ENCODE peak calls at places on chromosomes 2 and 18, in seven cellular contexts. U is bronchial epithelial cell, O is HL-60, H is fibroblast of pulmonary artery, P is A549, F is colonic mucosa, D is fibroblast of lung. K is an unnamed sample.

GRCh38 chr18:4286256-4286655 is 168.9 kb downstream of the DLGAP1 start:
- DNase-seq in D (no peak), U (no peak), H (no peak), F (no peak), O (no peak), P (no peak), K (no peak)

GRCh38 chr2:172342611-172343010 is 84.8 kb upstream of the ITGA6 start:
- DNase-seq in D (no peak), U (no peak), P (no peak), F (no peak), O (no peak), H (no peak), K (no peak)

GRCh38 chr2:11562476-11562875 is 28.6 kb downstream of the GREB1 start:
- DNase-seq in F (no peak), D (no peak), P (no peak), U (no peak), O (no peak), H (no peak), K (no peak)

GRCh38 chr2:30427606-30428005 is 19.4 kb upstream of the LCLAT1 start:
- DNase-seq in H (no peak), F (no peak), D (no peak), O (no peak), P (no peak), U (no peak), K (no peak)

GRCh38 chr2:17747684-17748452 is 5.7 kb downstream of the SMC6 start:
- DNase-seq in F (no peak), U (peak), H (no peak), O (no peak), P (peak), D (no peak), K (no peak)

GRCh38 chr2:218270721-218271486 is 585 bp downstream of the PNKD start:
- DNase-seq in P (no peak), H (no peak), F (no peak), O (peak), D (no peak), U (peak), K (no peak)

GRCh38 chr2:65746919-65747678 is 314.7 kb upstream of the SPRED2 start:
- DNase-seq in U (no peak), F (no peak), O (no peak), D (no peak), P (no peak), H (no peak), K (no peak)

GRCh38 chr18:67216846-67217245 is 299.7 kb downstream of the DSEL start:
- DNase-seq in H (peak), O (no peak), P (no peak), D (no peak), F (no peak), U (no peak), K (no peak)

GRCh38 chr18:50817898-50818250 is 1.9 kb downstream of the MRO start:
- DNase-seq in D (peak), H (peak), O (no peak), U (no peak), F (no peak), P (no peak), K (peak)

GRCh38 chr18:36176739-36177138 is 10.6 kb upstream of the MOCOS start:
- DNase-seq in D (peak), H (peak), P (no peak), F (no peak), U (peak), O (no peak), K (no peak)

GRCh38 chr18:864872-865273 is 39.8 kb upstream of the ADCYAP1 start:
- DNase-seq in H (peak), F (peak), O (peak), P (peak), U (peak), D (peak), K (peak)

GRCh38 chr2:63846487-63846886 is 4.8 kb downstream of the UGP2 start:
- DNase-seq in O (no peak), F (no peak), H (no peak), U (no peak), P (no peak), D (no peak), K (no peak)

GRCh38 chr2:211867845-211868361 is 670.7 kb downstream of the ERBB4 start:
- DNase-seq in P (no peak), D (peak), H (peak), F (no peak), O (no peak), U (peak), K (no peak)

GRCh38 chr2:23387221-23387550 is 2.2 kb downstream of the KLHL29 start:
- DNase-seq in H (no peak), F (no peak), O (no peak), D (no peak), P (no peak), U (no peak), K (no peak)

GRCh38 chr2:84807063-84807485 is 73.8 kb downstream of the TRABD2A start:
- DNase-seq in P (peak), F (no peak), O (no peak), U (peak), D (peak), H (peak), K (peak)

GRCh38 chr2:223221120-223221859 is 169.3 kb downstream of the KCNE4 start:
- DNase-seq in D (no peak), O (no peak), F (no peak), P (no peak), U (no peak), H (no peak), K (no peak)

GRCh38 chr2:62180960-62181359 is 15.0 kb upstream of the B3GNT2 start:
- DNase-seq in F (no peak), D (no peak), H (no peak), U (no peak), P (no peak), O (no peak), K (no peak)

DNA sequence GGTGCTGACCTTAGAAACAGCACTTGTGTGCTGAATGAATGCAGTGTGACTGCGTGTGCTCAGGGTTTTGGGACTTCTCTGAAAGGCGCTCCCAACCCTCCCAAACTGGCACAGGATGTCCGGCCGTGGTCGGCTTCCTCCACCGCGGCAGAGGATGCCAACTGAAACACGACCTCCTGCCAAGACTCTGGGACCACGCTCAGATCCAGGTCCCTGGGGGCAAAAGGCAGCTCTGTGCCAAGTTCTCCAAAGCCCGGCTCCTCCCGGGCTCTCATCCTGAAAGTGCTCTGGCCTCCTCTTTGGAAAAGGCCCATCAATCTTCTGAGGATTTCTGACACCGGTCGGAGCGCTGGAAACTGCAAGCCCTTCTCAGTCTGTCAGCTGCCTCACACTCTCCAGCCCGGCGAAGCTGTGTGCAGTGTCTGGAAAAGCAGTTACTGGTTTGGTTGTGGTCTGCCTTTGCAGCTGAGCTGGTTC is 32.3 kb upstream of the ZBTB7C start:
- DNase-seq in F (no peak), O (no peak), U (no peak), P (no peak), H (peak), D (peak), K (no peak)
- H3K4me3 ChIP-seq in F (no peak), O (no peak), U (no peak), P (no peak), H (no peak), D (no peak), K (no peak)

DNA sequence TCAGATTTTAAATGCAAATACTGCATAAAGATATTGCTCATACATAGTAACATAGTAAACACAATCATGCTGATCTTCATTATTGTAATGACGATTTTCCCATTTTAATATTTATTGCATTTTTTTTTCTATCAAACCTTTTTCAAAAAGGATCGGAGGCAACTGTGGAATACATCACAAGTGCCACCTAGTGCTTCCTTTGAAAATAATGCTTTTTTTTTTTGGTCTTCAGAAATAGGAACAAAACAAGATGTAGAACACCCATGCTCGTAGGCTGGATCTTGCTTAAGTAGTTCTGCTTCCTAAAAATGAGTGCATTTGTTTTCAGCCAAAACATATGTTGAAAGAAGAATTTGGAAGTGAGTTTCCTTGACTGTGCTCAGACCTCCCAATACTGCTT is 35.7 kb upstream of the GPR155 start:
- DNase-seq in P (no peak), D (peak), F (no peak), H (peak), U (peak), O (peak), K (no peak)
- TF ChIP-seq CTCF in P (peak), D (peak), F (no peak), H (peak), U (no peak), O (no peak), K (no peak)

DNA sequence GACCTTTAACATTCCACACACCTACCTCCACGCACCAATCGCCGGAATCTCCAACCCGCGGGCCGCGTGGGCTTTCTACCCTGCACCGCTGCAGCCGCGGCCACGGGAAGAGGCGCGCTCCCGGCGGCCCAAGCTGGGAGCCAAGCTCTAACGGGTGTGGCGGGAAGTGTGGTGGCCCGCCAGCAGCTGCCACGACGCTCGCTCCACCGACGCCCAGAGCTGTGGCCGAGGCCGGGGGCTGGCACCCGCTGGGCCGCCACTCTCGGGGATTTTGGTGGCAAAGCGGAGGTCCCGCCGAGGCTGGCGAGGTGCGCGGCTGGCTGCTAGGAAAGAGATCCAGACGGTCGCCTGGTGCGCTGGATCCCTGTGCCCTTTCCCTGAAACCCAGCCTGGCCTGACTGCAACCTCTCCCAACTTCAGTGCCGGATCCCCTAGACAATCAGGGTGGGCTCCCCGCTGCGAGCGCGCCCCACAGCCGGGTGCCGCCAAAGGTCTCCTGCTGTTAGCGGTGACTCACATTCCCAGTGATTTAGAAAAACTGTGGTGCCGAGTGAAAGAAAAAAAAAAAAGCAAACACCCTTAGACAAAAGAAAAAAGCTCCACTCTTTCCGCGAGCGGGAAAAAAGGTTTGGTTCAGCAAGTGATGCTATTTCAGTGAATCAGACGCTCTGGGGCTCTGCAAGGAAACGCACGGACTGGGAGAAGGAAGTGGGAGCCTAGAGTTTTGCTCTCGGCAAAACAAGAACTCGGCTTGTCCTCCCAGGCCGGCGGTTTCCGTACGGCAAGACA is 2.9 kb upstream of the BCL2L11 start:
- DNase-seq in U (peak), F (peak), P (peak), D (peak), H (peak), O (peak), K (peak)
- H3K4me3 ChIP-seq in U (peak), F (peak), P (peak), D (peak), H (peak), O (peak), K (peak)

DNA sequence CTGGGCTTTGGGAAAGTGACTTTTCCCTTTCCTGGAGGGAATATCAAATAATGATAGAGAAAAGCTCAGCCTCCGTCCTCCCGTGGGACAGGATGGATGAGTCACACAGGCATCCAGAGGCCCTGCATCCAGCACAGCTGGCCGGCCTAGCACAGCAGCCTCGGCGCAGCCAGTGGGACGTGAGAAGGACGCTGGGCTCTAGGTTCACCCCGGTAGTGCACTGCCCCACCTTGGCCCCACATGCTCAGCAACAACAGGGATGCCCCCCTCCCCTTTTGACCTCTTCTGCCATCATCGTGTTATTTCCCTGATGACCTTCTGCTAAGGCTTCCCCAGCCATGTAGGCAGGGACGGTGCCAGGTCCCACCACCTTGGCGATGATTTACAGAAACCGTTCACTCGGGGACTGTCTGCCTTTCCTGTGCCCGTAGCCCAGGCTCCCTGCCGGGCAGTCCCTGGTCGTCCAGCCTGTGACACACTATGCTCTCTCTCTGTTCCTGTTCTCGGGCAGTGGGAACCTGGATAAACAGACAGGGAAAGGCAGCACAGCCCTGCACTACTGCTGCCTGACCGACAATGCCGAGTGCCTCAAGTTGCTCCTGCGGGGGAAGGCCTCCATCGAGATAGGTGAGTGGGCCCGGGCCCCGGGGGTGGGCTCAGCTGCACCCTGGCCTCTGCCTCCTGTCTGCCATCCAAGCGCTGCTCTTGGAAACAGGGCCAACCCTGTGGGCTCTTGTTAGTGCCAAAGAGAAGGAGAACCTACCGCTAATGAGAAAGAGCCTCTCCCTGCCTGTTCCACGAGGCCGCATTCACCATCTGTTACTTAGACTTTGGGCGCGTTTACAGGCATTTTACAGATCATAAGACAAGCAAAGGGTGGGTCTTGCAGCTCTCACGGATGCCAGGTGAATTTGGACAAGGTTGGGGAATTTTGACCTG is 44.6 kb downstream of the ITGB1BP1 start:
- DNase-seq in O (no peak), F (no peak), D (peak), P (peak), U (peak), H (peak), K (no peak)
- TF ChIP-seq CTCF in O (no peak), F (no peak), D (peak), P (no peak), U (no peak), H (no peak), K (no peak)

GRCh38 chr2:181570833-181571661 is 85.9 kb downstream of the CERKL start:
- DNase-seq in H (peak), O (no peak), U (peak), P (no peak), F (no peak), D (peak), K (no peak)
- H3K4me3 ChIP-seq in H (no peak), O (no peak), U (no peak), P (no peak), F (no peak), D (no peak), K (no peak)

GRCh38 chr2:10235909-10236550 is 66.7 kb upstream of the HPCAL1 start:
- DNase-seq in O (no peak), D (no peak), U (no peak), H (no peak), F (no peak), P (no peak), K (no peak)

GRCh38 chr2:10233131-10234012 is 69.3 kb upstream of the HPCAL1 start:
- DNase-seq in H (no peak), P (no peak), F (no peak), U (no peak), D (no peak), O (no peak), K (no peak)

GRCh38 chr2:10235099-10235908 is 67.4 kb upstream of the HPCAL1 start:
- DNase-seq in U (no peak), H (no peak), P (no peak), D (no peak), O (no peak), F (no peak), K (no peak)

GRCh38 chr2:10234013-10234306 is 68.7 kb upstream of the HPCAL1 start:
- DNase-seq in H (no peak), O (no peak), F (no peak), P (no peak), U (no peak), D (no peak), K (no peak)

DNA sequence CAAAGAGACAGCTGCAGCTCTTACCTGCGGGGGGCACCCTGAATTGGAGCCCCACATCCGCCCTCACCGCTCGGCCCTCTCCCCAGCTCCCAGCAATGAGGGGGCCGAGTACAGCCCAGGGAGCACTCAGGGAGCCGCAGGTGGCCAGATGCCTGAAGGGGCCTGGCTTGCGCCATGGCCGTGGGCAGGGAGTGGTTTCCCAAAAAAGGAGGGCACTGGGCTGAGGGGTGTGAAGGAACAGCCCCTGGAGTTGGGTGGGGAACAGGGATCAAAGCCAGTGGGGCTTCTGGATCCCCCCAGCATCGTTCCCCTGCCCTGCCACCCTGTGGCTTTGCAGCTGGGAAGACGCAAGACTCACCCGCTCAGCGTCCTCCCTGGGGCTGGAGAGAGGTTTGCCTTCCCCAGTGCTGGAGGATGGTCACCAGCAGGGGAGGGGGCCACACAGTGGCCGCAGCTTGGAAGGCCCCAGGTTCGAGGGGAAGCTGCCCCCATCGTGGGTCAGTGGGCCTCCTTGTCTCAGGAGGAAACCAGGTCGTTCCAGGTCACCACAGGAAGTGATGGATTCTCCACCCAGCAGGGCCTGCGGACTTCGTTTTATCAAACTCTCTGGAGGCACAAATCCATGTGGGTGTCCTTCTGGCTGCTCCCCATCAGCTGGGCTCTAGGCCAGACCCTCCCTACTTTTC is 68.2 kb upstream of the HPCAL1 start:
- DNase-seq in U (no peak), F (no peak), P (no peak), D (no peak), O (no peak), H (no peak), K (no peak)
- TF ChIP-seq CTCF in U (no peak), F (no peak), P (no peak), D (no peak), O (no peak), H (no peak), K (no peak)

DNA sequence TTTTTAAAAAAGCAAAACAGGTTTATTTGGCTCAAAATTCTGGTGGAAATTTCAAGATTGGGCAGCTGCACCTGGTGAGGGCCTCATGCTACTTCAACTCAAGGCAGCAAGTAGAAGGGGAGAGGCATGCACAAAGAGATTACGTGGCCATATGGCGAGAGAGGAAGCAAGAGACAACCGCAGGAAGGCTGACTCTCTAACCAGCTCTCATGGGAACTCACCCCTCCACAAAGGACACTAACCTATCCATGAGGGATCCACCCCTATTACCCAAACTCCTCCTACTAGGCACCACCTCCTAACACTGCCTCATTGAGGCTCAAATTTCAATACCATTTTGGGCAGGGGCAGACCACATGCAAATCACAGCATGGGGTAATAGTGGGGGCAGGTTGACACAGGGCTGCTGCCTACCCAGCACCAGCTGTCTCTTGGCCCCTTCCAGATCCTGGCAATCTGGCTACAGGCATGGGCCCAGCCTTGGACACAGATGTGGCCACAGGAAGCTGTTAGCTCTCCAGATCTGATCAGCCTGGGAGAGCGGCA is 2.0 kb upstream of the CAPN10 start:
- DNase-seq in H (peak), O (peak), F (no peak), D (peak), U (peak), P (no peak), K (no peak)
- H3K4me3 ChIP-seq in H (no peak), O (no peak), F (no peak), D (peak), U (no peak), P (peak), K (peak)

GRCh38 chr2:236503100-236503499 is 66.5 kb upstream of the ACKR3 start:
- DNase-seq in P (no peak), O (no peak), F (no peak), H (no peak), D (no peak), U (no peak), K (no peak)
- TF ChIP-seq CTCF in P (no peak), O (no peak), F (no peak), H (no peak), D (peak), U (peak), K (no peak)